ENCODE peak calls at places on chromosomes 12 and 14, in eight cellular contexts. M is lung, P is cardiac fibroblast, C is cardiac muscle cell, R is AG04450, X is GM20000, Z is choroid plexus epithelial cell, V is foreskin fibroblast. J is an unnamed sample.

GRCh38 chr12:4148418-4149056 is 125.0 kb upstream of the CCND2 start:
- DNase-seq in M (no peak), P (no peak), C (no peak), R (no peak), X (no peak), Z (no peak), V (no peak), J (peak; percentile 29)

GRCh38 chr14:78512021-78512420 is 341.8 kb downstream of the NRXN3 start:
- DNase-seq in M (no peak), P (no peak), C (no peak), R (no peak), X (no peak), Z (no peak), V (no peak), J (no peak)

GRCh38 chr12:89352492-89353187 is at the start of gene DUSP6:
- DNase-seq in M (peak; percentile 98), P (peak; percentile 99), C (peak; percentile 100), R (peak; percentile 96), X (peak; percentile 79), Z (peak; percentile 99), V (peak; percentile 99), J (peak; percentile 81)

GRCh38 chr12:20376984-20377383 is 8.6 kb downstream of the PDE3A start:
- DNase-seq in M (no peak), P (peak; percentile 56), C (peak; percentile 51), R (no peak), X (no peak), Z (peak; percentile 65), V (no peak), J (no peak)

GRCh38 chr14:75979641-75980422 is 2.0 kb downstream of the TGFB3 start:
- DNase-seq in M (no peak), P (peak; percentile 34), C (peak; percentile 40), R (no peak), X (no peak), Z (no peak), V (no peak), J (no peak)

GRCh38 chr14:95463173-95463901 is 53.1 kb downstream of the SYNE3 start:
- DNase-seq in M (no peak), P (no peak), C (no peak), R (no peak), X (no peak), Z (no peak), V (no peak), J (peak; percentile 63)

GRCh38 chr12:113241191-113242017 is 20.1 kb downstream of the TPCN1 start:
- DNase-seq in M (no peak), P (no peak), C (peak; percentile 47), R (peak; percentile 84), X (no peak), Z (peak; percentile 85), V (peak; percentile 90), J (no peak)

GRCh38 chr14:85686908-85687307 is 157.0 kb downstream of the FLRT2 start:
- DNase-seq in M (no peak), P (peak; percentile 6), C (no peak), R (no peak), X (no peak), Z (peak; percentile 17), V (no peak), J (no peak)

GRCh38 chr14:31889297-31889696 is 187.8 kb upstream of the ARHGAP5 start:
- DNase-seq in M (no peak), P (no peak), C (no peak), R (no peak), X (no peak), Z (no peak), V (no peak), J (no peak)
- TF ChIP-seq CTCF in M (no peak), P (no peak), C (no peak), R (no peak), X (no peak), Z (no peak), V (no peak), J (no peak)

DNA sequence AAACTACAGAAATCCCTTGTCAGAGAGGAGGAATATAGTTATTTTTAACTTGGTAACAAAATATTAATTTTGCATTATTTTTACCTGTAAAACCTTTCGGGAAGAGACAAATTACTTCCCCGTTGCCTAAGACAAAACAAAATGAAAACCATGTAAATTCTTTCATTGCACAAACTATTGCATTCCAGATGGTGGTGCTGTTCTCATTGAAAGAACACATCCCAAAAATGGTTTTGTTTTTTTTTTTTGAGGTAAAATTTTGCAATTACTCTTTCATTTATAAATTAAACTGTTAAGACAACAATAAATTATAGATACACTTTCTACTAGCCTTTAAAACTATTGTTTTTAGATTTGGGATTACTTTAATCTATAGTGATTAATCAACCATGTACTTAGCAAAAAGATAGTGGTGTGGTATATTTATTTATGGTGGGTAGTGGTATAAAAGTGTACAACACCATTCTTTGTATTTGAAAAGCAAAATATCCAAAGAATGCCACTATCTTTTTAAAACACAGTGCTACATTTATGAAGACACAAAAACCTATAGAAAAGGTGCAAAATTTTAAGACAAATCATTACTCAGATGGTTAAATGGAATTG is 115.5 kb downstream of the SLC38A1 start:
- DNase-seq in M (no peak), P (peak; percentile 65), C (peak; percentile 62), R (no peak), X (peak; percentile 21), Z (peak; percentile 57), V (no peak), J (no peak)
- TF ChIP-seq CTCF in M (no peak), P (peak; percentile 64), C (peak; percentile 74), R (peak; percentile 77), X (peak; percentile 33), Z (peak; percentile 76), V (peak; percentile 61), J (peak; percentile 97)

GRCh38 chr12:85280138-85280983 is at the start of gene ALX1:
- DNase-seq in M (no peak), P (peak; percentile 35), C (peak; percentile 17), R (no peak), X (peak; percentile 31), Z (peak; percentile 80), V (peak; percentile 51), J (no peak)
- TF ChIP-seq CTCF in M (no peak), P (no peak), C (no peak), R (no peak), X (no peak), Z (peak; percentile 3), V (no peak), J (no peak)

GRCh38 chr12:69389836-69390235 is 30.3 kb downstream of the YEATS4 start:
- DNase-seq in M (no peak), P (peak; percentile 79), C (peak; percentile 78), R (peak; percentile 41), X (no peak), Z (peak; percentile 88), V (no peak), J (no peak)

GRCh38 chr12:69385038-69385437 is 25.5 kb downstream of the YEATS4 start:
- DNase-seq in M (no peak), P (no peak), C (no peak), R (no peak), X (no peak), Z (no peak), V (no peak), J (no peak)

GRCh38 chr12:69392146-69392928 is 32.8 kb downstream of the YEATS4 start:
- DNase-seq in M (no peak), P (no peak), C (no peak), R (no peak), X (peak; percentile 19), Z (no peak), V (no peak), J (no peak)

GRCh38 chr12:69386921-69387320 is 27.4 kb downstream of the YEATS4 start:
- DNase-seq in M (no peak), P (no peak), C (no peak), R (no peak), X (no peak), Z (no peak), V (no peak), J (no peak)

GRCh38 chr12:69388371-69388770 is 28.8 kb downstream of the YEATS4 start:
- DNase-seq in M (no peak), P (peak; percentile 86), C (peak; percentile 81), R (peak; percentile 50), X (no peak), Z (peak; percentile 89), V (peak; percentile 33), J (no peak)
- TF ChIP-seq CTCF in M (peak; percentile 24), P (peak; percentile 64), C (peak; percentile 67), R (peak; percentile 73), X (peak; percentile 41), Z (peak; percentile 65), V (peak; percentile 56), J (peak; percentile 42)

DNA sequence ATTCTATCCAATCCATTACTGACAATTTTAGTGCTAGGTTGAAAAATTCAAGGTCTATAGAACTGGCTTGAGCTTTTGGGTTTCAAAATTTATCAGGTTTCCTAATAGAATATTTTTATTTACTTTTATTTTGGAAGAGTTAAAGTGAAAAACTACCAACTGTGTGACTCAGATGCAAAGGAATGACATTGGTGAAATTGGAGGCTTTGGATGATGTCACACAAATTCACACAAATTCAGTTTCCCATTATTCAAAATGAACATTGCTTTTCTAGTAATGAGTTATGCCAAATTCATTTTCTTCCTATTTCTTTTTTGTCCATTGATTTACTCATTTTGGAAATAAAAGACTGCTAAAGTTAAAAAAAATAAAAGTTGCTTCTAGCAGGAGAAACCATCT is 186.9 kb downstream of the ALX1 start:
- DNase-seq in M (no peak), P (no peak), C (no peak), R (no peak), X (no peak), Z (peak; percentile 53), V (no peak), J (no peak)
- TF ChIP-seq CTCF in M (no peak), P (no peak), C (no peak), R (no peak), X (no peak), Z (no peak), V (no peak), J (no peak)

GRCh38 chr12:50103351-50103750 is 457 bp upstream of the GPD1 start:
- DNase-seq in M (no peak), P (no peak), C (no peak), R (no peak), X (no peak), Z (no peak), V (no peak), J (no peak)

GRCh38 chr12:50102186-50102585 is 1.6 kb upstream of the GPD1 start:
- DNase-seq in M (no peak), P (no peak), C (no peak), R (no peak), X (no peak), Z (no peak), V (no peak), J (no peak)

GRCh38 chr12:50102648-50103309 is 1.0 kb upstream of the GPD1 start:
- DNase-seq in M (no peak), P (no peak), C (no peak), R (no peak), X (no peak), Z (no peak), V (no peak), J (no peak)

GRCh38 chr12:50100561-50100960 is 3.2 kb upstream of the GPD1 start:
- DNase-seq in M (no peak), P (no peak), C (no peak), R (no peak), X (no peak), Z (no peak), V (no peak), J (no peak)

GRCh38 chr12:50101663-50102062 is 2.1 kb upstream of the GPD1 start:
- DNase-seq in M (no peak), P (peak; percentile 66), C (peak; percentile 63), R (peak; percentile 42), X (no peak), Z (peak; percentile 78), V (peak; percentile 48), J (no peak)
- TF ChIP-seq CTCF in M (no peak), P (peak; percentile 51), C (peak; percentile 57), R (peak; percentile 64), X (no peak), Z (peak; percentile 72), V (peak; percentile 50), J (no peak)

J was measured in CD8-positive, alpha-beta T cell.